ENCODE peak calls at places on chromosomes 12 and 14, in nine cellular contexts. One of them, this sample, is unnamed.

GRCh38 chr14:54901380-54902142 is 1.1 kb downstream of the GCH1 start:
- DNase-seq in GM06990: peak; percentile 21
- DNase-seq in WERI-Rb-1: no peak
- DNase-seq in lower leg skin: no peak
- DNase-seq in AG04449: no peak
- DNase-seq in foreskin fibroblast: peak; percentile 21
- DNase-seq in AG10803: no peak
- DNase-seq in cardiac fibroblast: peak; percentile 12
- DNase-seq in AG04450: no peak
- DNase-seq in this sample: peak; percentile 24

GRCh38 chr14:71049435-71050147 is 142.3 kb downstream of the PCNX1 start:
- DNase-seq in AG04450: no peak
- DNase-seq in AG10803: peak; percentile 24
- DNase-seq in AG04449: no peak
- DNase-seq in cardiac fibroblast: peak; percentile 43
- DNase-seq in WERI-Rb-1: no peak
- DNase-seq in GM06990: no peak
- DNase-seq in foreskin fibroblast: peak; percentile 56
- DNase-seq in lower leg skin: no peak
- DNase-seq in this sample: peak; percentile 40

GRCh38 chr14:64232095-64232830 is 61.9 kb downstream of the ESR2 start:
- DNase-seq in cardiac fibroblast: peak; percentile 76
- DNase-seq in GM06990: peak; percentile 45
- DNase-seq in AG04450: peak; percentile 67
- DNase-seq in AG10803: peak; percentile 68
- DNase-seq in lower leg skin: peak; percentile 46
- DNase-seq in foreskin fibroblast: peak; percentile 84
- DNase-seq in AG04449: peak; percentile 46
- DNase-seq in WERI-Rb-1: no peak
- DNase-seq in this sample: no peak

GRCh38 chr14:42523656-42524055 is 917.0 kb downstream of the LRFN5 start:
- DNase-seq in foreskin fibroblast: peak; percentile 2
- DNase-seq in AG04449: no peak
- DNase-seq in lower leg skin: no peak
- DNase-seq in GM06990: no peak
- DNase-seq in AG10803: no peak
- DNase-seq in cardiac fibroblast: no peak
- DNase-seq in WERI-Rb-1: no peak
- DNase-seq in AG04450: no peak
- DNase-seq in this sample: no peak

GRCh38 chr14:66330218-66330617 is 156.0 kb upstream of the CCDC196 start:
- DNase-seq in GM06990: no peak
- DNase-seq in foreskin fibroblast: no peak
- DNase-seq in lower leg skin: no peak
- DNase-seq in AG04450: no peak
- DNase-seq in WERI-Rb-1: no peak
- DNase-seq in AG10803: no peak
- DNase-seq in AG04449: no peak
- DNase-seq in cardiac fibroblast: no peak
- DNase-seq in this sample: no peak

GRCh38 chr12:51275088-51275487 is 4.9 kb upstream of the SMAGP start:
- DNase-seq in AG04450: no peak
- DNase-seq in AG10803: no peak
- DNase-seq in lower leg skin: no peak
- DNase-seq in AG04449: no peak
- DNase-seq in cardiac fibroblast: no peak
- DNase-seq in GM06990: no peak
- DNase-seq in foreskin fibroblast: no peak
- DNase-seq in WERI-Rb-1: no peak
- DNase-seq in this sample: no peak

GRCh38 chr12:47793015-47793681 is 20.1 kb downstream of the SLC48A1 start:
- DNase-seq in AG04450: no peak
- DNase-seq in GM06990: no peak
- DNase-seq in cardiac fibroblast: no peak
- DNase-seq in foreskin fibroblast: no peak
- DNase-seq in AG10803: no peak
- DNase-seq in AG04449: no peak
- DNase-seq in WERI-Rb-1: no peak
- DNase-seq in lower leg skin: no peak
- DNase-seq in this sample: no peak

GRCh38 chr12:67661311-67662011 is 12.9 kb downstream of the DYRK2 start:
- DNase-seq in WERI-Rb-1: no peak
- DNase-seq in foreskin fibroblast: peak; percentile 87
- DNase-seq in AG04449: peak; percentile 61
- DNase-seq in AG04450: no peak
- DNase-seq in lower leg skin: no peak
- DNase-seq in cardiac fibroblast: peak; percentile 38
- DNase-seq in AG10803: peak; percentile 84
- DNase-seq in GM06990: no peak
- DNase-seq in this sample: no peak

GRCh38 chr12:116495260-116495659 is 63.9 kb upstream of the MAP1LC3B2 start:
- DNase-seq in GM06990: no peak
- DNase-seq in foreskin fibroblast: peak; percentile 62
- DNase-seq in WERI-Rb-1: no peak
- DNase-seq in AG04450: no peak
- DNase-seq in lower leg skin: no peak
- DNase-seq in cardiac fibroblast: peak; percentile 22
- DNase-seq in AG10803: peak; percentile 90
- DNase-seq in AG04449: peak; percentile 21
- DNase-seq in this sample: peak; percentile 52

GRCh38 chr12:113461666-113462065 is 10.0 kb downstream of the LHX5 start:
- DNase-seq in AG10803: peak; percentile 25
- DNase-seq in AG04450: no peak
- DNase-seq in WERI-Rb-1: peak; percentile 41
- DNase-seq in GM06990: no peak
- DNase-seq in lower leg skin: no peak
- DNase-seq in AG04449: no peak
- DNase-seq in foreskin fibroblast: peak; percentile 30
- DNase-seq in cardiac fibroblast: peak; percentile 31
- DNase-seq in this sample: peak; percentile 45

GRCh38 chr12:16352481-16352880 is 5.0 kb downstream of the MGST1 start:
- DNase-seq in AG10803: peak; percentile 60
- DNase-seq in cardiac fibroblast: peak; percentile 73
- DNase-seq in foreskin fibroblast: peak; percentile 42
- DNase-seq in WERI-Rb-1: no peak
- DNase-seq in AG04449: peak; percentile 38
- DNase-seq in AG04450: no peak
- DNase-seq in lower leg skin: no peak
- DNase-seq in GM06990: no peak
- DNase-seq in this sample: peak; percentile 48

GRCh38 chr12:31876568-31877424 is 82.4 kb upstream of the RESF1 start:
- DNase-seq in cardiac fibroblast: no peak
- DNase-seq in AG10803: no peak
- DNase-seq in AG04450: no peak
- DNase-seq in foreskin fibroblast: no peak
- DNase-seq in lower leg skin: no peak
- DNase-seq in AG04449: no peak
- DNase-seq in WERI-Rb-1: peak; percentile 42
- DNase-seq in GM06990: no peak
- DNase-seq in this sample: no peak

GRCh38 chr12:18302809-18303430 is 41.6 kb downstream of the PIK3C2G start:
- DNase-seq in foreskin fibroblast: no peak
- DNase-seq in GM06990: no peak
- DNase-seq in lower leg skin: no peak
- DNase-seq in AG04450: no peak
- DNase-seq in AG04449: no peak
- DNase-seq in cardiac fibroblast: no peak
- DNase-seq in WERI-Rb-1: no peak
- DNase-seq in AG10803: no peak
- DNase-seq in this sample: no peak

GRCh38 chr14:104881369-104881979 is 16.4 kb downstream of the CEP170B start:
- DNase-seq in WERI-Rb-1: peak; percentile 38
- DNase-seq in lower leg skin: no peak
- DNase-seq in GM06990: peak; percentile 4
- DNase-seq in AG10803: no peak
- DNase-seq in AG04450: no peak
- DNase-seq in foreskin fibroblast: no peak
- DNase-seq in cardiac fibroblast: no peak
- DNase-seq in AG04449: no peak
- DNase-seq in this sample: no peak

GRCh38 chr12:72836184-72836583 is 564.0 kb downstream of the TRHDE start:
- DNase-seq in WERI-Rb-1: no peak
- DNase-seq in GM06990: no peak
- DNase-seq in AG04450: no peak
- DNase-seq in cardiac fibroblast: no peak
- DNase-seq in foreskin fibroblast: no peak
- DNase-seq in lower leg skin: no peak
- DNase-seq in AG10803: no peak
- DNase-seq in AG04449: no peak
- DNase-seq in this sample: no peak

GRCh38 chr12:32896438-32897275 is at the start of gene PKP2:
- DNase-seq in WERI-Rb-1: peak; percentile 84
- DNase-seq in cardiac fibroblast: peak; percentile 67
- DNase-seq in AG04450: no peak
- DNase-seq in AG04449: no peak
- DNase-seq in GM06990: peak; percentile 32
- DNase-seq in AG10803: no peak
- DNase-seq in lower leg skin: peak; percentile 87
- DNase-seq in foreskin fibroblast: no peak
- DNase-seq in this sample: peak; percentile 95

GRCh38 chr12:46401703-46402102 is 29.1 kb upstream of the SLC38A2 start:
- DNase-seq in AG04449: no peak
- DNase-seq in GM06990: no peak
- DNase-seq in foreskin fibroblast: peak; percentile 78
- DNase-seq in AG04450: no peak
- DNase-seq in AG10803: peak; percentile 79
- DNase-seq in cardiac fibroblast: peak; percentile 87
- DNase-seq in WERI-Rb-1: no peak
- DNase-seq in lower leg skin: no peak
- DNase-seq in this sample: no peak

GRCh38 chr12:22056607-22057006 is 10.6 kb downstream of the CMAS start:
- DNase-seq in foreskin fibroblast: no peak
- DNase-seq in AG04449: no peak
- DNase-seq in lower leg skin: no peak
- DNase-seq in cardiac fibroblast: no peak
- DNase-seq in AG10803: no peak
- DNase-seq in WERI-Rb-1: no peak
- DNase-seq in GM06990: no peak
- DNase-seq in AG04450: no peak
- DNase-seq in this sample: no peak

GRCh38 chr12:54016478-54016964 is 7.7 kb downstream of the HOXC8 start:
- DNase-seq in AG04450: no peak
- DNase-seq in WERI-Rb-1: no peak
- DNase-seq in cardiac fibroblast: no peak
- DNase-seq in GM06990: no peak
- DNase-seq in AG10803: peak; percentile 95
- DNase-seq in AG04449: peak; percentile 86
- DNase-seq in foreskin fibroblast: peak; percentile 86
- DNase-seq in lower leg skin: no peak
- DNase-seq in this sample: no peak
- H3K4me3 ChIP-seq in AG04450: no peak overlapping the region
- H3K4me3 ChIP-seq in WERI-Rb-1: peak overlapping the region; percentile 73
- H3K4me3 ChIP-seq in cardiac fibroblast: no peak overlapping the region
- H3K4me3 ChIP-seq in GM06990: no peak overlapping the region
- H3K4me3 ChIP-seq in AG10803: peak overlapping the region; percentile 98
- H3K4me3 ChIP-seq in AG04449: peak overlapping the region; percentile 88
- H3K4me3 ChIP-seq in foreskin fibroblast: peak overlapping the region; percentile 59
- H3K4me3 ChIP-seq in lower leg skin: peak overlapping the region; percentile 42
- H3K4me3 ChIP-seq in this sample: no peak overlapping the region

GRCh38 chr14:52961060-52961639 is 10.3 kb upstream of the FERMT2 start:
- DNase-seq in lower leg skin: no peak
- DNase-seq in AG04449: no peak
- DNase-seq in cardiac fibroblast: peak; percentile 80
- DNase-seq in AG10803: peak; percentile 58
- DNase-seq in WERI-Rb-1: peak; percentile 63
- DNase-seq in AG04450: peak; percentile 21
- DNase-seq in foreskin fibroblast: peak; percentile 70
- DNase-seq in GM06990: peak; percentile 52
- DNase-seq in this sample: peak; percentile 79
- TF ChIP-seq CTCF in lower leg skin: no peak
- TF ChIP-seq CTCF in AG04449: peak; percentile 48
- TF ChIP-seq CTCF in cardiac fibroblast: peak; percentile 66
- TF ChIP-seq CTCF in AG10803: peak; percentile 72
- TF ChIP-seq CTCF in WERI-Rb-1: peak; percentile 74
- TF ChIP-seq CTCF in AG04450: peak; percentile 57
- TF ChIP-seq CTCF in foreskin fibroblast: peak; percentile 58
- TF ChIP-seq CTCF in GM06990: peak; percentile 63
- TF ChIP-seq CTCF in this sample: peak; percentile 82

DNA sequence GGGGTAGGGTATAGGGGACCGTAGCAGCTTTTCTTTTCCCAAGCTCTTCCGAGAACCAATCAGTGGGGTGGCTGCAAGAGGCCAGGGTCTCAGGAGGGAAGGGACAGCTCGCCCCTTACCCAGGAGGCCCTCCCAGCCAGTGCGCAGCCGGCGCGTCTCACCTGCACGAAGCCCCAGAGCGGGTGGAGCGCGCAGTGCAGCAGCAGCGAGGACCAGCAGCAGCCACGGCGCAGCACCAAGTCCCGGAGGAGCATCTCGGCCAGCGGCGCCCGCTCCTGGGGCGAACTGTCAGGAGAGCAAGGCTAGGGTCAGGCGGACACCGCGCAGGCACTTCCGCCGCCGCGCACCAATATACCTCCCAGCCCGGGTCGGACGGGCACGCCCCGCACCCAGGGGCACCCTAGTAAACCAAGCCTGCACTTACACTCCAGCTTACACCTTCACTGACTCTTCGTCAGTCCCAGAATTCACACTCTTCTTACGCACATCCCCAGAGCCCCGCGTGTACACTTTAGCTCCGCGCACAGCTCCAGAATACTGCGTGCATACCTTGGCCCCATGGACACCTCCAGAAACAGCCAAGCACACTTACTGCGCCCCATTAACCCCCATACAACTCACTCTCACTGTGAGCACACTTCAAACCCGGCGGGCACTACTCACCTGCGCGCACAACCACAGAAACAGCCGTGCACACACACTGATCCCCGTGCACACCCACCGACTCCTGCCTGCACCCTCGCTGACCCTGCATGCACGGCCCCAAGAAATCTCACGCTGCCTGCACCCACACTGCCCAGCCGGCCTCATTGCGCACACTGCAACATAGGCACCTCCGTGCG is 599 bp downstream of the PRIMA1 start:
- DNase-seq in foreskin fibroblast: no peak
- DNase-seq in cardiac fibroblast: no peak
- DNase-seq in GM06990: no peak
- DNase-seq in AG04450: no peak
- DNase-seq in WERI-Rb-1: no peak
- DNase-seq in lower leg skin: no peak
- DNase-seq in AG10803: no peak
- DNase-seq in AG04449: no peak
- DNase-seq in this sample: no peak
- H3K4me3 ChIP-seq in foreskin fibroblast: no peak overlapping the region
- H3K4me3 ChIP-seq in cardiac fibroblast: no peak overlapping the region
- H3K4me3 ChIP-seq in GM06990: no peak overlapping the region
- H3K4me3 ChIP-seq in AG04450: no peak overlapping the region
- H3K4me3 ChIP-seq in WERI-Rb-1: peak overlapping the region; percentile 63
- H3K4me3 ChIP-seq in lower leg skin: no peak overlapping the region
- H3K4me3 ChIP-seq in AG10803: no peak overlapping the region
- H3K4me3 ChIP-seq in AG04449: no peak overlapping the region
- H3K4me3 ChIP-seq in this sample: no peak overlapping the region

GRCh38 chr14:90900712-90901111 is 84.5 kb upstream of the TTC7B start:
- DNase-seq in AG04449: no peak
- DNase-seq in foreskin fibroblast: peak; percentile 7
- DNase-seq in AG04450: no peak
- DNase-seq in lower leg skin: no peak
- DNase-seq in cardiac fibroblast: peak; percentile 14
- DNase-seq in GM06990: no peak
- DNase-seq in WERI-Rb-1: no peak
- DNase-seq in AG10803: peak; percentile 10
- DNase-seq in this sample: no peak
- TF ChIP-seq CTCF in AG04449: no peak
- TF ChIP-seq CTCF in foreskin fibroblast: no peak
- TF ChIP-seq CTCF in AG04450: no peak
- TF ChIP-seq CTCF in lower leg skin: no peak
- TF ChIP-seq CTCF in cardiac fibroblast: no peak
- TF ChIP-seq CTCF in GM06990: no peak
- TF ChIP-seq CTCF in WERI-Rb-1: no peak
- TF ChIP-seq CTCF in AG10803: peak; percentile 40
- TF ChIP-seq CTCF in this sample: no peak

GRCh38 chr12:3168775-3169221 is 91.6 kb downstream of the TSPAN9 start:
- DNase-seq in AG10803: peak; percentile 83
- DNase-seq in GM06990: peak; percentile 32
- DNase-seq in AG04450: peak; percentile 90
- DNase-seq in foreskin fibroblast: peak; percentile 91
- DNase-seq in lower leg skin: no peak
- DNase-seq in WERI-Rb-1: peak; percentile 94
- DNase-seq in AG04449: peak; percentile 79
- DNase-seq in cardiac fibroblast: peak; percentile 80
- DNase-seq in this sample: peak; percentile 99
- H3K4me3 ChIP-seq in AG10803: no peak overlapping the region
- H3K4me3 ChIP-seq in GM06990: no peak overlapping the region
- H3K4me3 ChIP-seq in AG04450: peak overlapping the region; percentile 17
- H3K4me3 ChIP-seq in foreskin fibroblast: no peak overlapping the region
- H3K4me3 ChIP-seq in lower leg skin: no peak overlapping the region
- H3K4me3 ChIP-seq in WERI-Rb-1: no peak overlapping the region
- H3K4me3 ChIP-seq in AG04449: no peak overlapping the region
- H3K4me3 ChIP-seq in cardiac fibroblast: no peak overlapping the region
- H3K4me3 ChIP-seq in this sample: peak overlapping the region; percentile 11

This sample was measured in epithelial cell of esophagus.